ENCODE peak calls at places on chromosomes 12 and 14, in five cellular contexts. E, S, T, R and A are unnamed samples.

GRCh38 chr12:50728841-50729240 is 35.1 kb upstream of the ATF1 start:
- DNase-seq in S (no peak), T (no peak), E (no peak), R (no peak), A (no peak)

GRCh38 chr12:6532927-6533652 is 1.2 kb upstream of the GAPDH start:
- DNase-seq in T (peak; percentile 71), R (no peak), S (no peak), E (peak; percentile 62), A (peak; percentile 78)

GRCh38 chr12:25186788-25187397 is 8.1 kb downstream of the DNAI7 start:
- DNase-seq in E (peak; percentile 76), S (no peak), R (no peak), T (no peak), A (no peak)

GRCh38 chr14:49134940-49135339 is 451.2 kb downstream of the RPS29 start:
- DNase-seq in R (peak; percentile 1), E (no peak), T (peak; percentile 17), S (no peak), A (no peak)

GRCh38 chr12:52317443-52318052 is 3.6 kb downstream of the KRT83 start:
- DNase-seq in R (no peak), S (no peak), E (no peak), T (no peak), A (no peak)

GRCh38 chr12:27817761-27818160 is 37.7 kb upstream of the MANSC4 start:
- DNase-seq in T (no peak), S (no peak), E (no peak), R (no peak), A (no peak)

GRCh38 chr14:62002636-62003035 is 240.4 kb downstream of the SNAPC1 start:
- DNase-seq in E (peak; percentile 16), T (no peak), R (no peak), S (no peak), A (no peak)

GRCh38 chr12:124472690-124473279 is 94.6 kb downstream of the NCOR2 start:
- DNase-seq in T (no peak), E (no peak), R (no peak), S (no peak), A (peak; percentile 65)

GRCh38 chr14:101467181-101467926 is 93.9 kb upstream of the DIO3 start:
- DNase-seq in T (no peak), E (no peak), R (no peak), S (no peak), A (no peak)

GRCh38 chr14:71721791-71722190 is 210.4 kb upstream of the RGS6 start:
- DNase-seq in R (no peak), E (no peak), T (no peak), S (no peak), A (no peak)

GRCh38 chr12:124422142-124422569 is 127.3 kb downstream of the RFLNA start:
- DNase-seq in S (no peak), T (peak; percentile 76), E (no peak), R (peak; percentile 69), A (no peak)

GRCh38 chr12:31589896-31590729 is 823 bp downstream of the DENND5B start:
- DNase-seq in R (peak; percentile 87), E (peak; percentile 55), S (no peak), T (peak; percentile 76), A (peak; percentile 83)